ENCODE peak calls at places on chromosomes 12 and 14, in seven cellular contexts. One of them, this sample, is unnamed.

GRCh38 chr14:49999216-49999761 is 106.4 kb downstream of the ARF6 start:
- DNase-seq in K562: no peak
- DNase-seq in H1: no peak
- DNase-seq in IMR-90: peak; percentile 88
- DNase-seq in HepG2: no peak
- DNase-seq in GM12878: no peak
- DNase-seq in HCT116: peak; percentile 71
- DNase-seq in this sample: peak; percentile 76

GRCh38 chr12:76945867-76946266 is 67.0 kb upstream of the CSRP2 start:
- DNase-seq in HepG2: no peak
- DNase-seq in IMR-90: peak; percentile 72
- DNase-seq in GM12878: no peak
- DNase-seq in HCT116: no peak
- DNase-seq in K562: no peak
- DNase-seq in H1: no peak
- DNase-seq in this sample: no peak

GRCh38 chr12:109775172-109775881 is 57.9 kb downstream of the TRPV4 start:
- DNase-seq in IMR-90: peak; percentile 58
- DNase-seq in GM12878: no peak
- DNase-seq in HCT116: no peak
- DNase-seq in H1: peak; percentile 91
- DNase-seq in K562: peak; percentile 86
- DNase-seq in HepG2: peak; percentile 50
- DNase-seq in this sample: peak; percentile 62

GRCh38 chr12:123075092-123075491 is 75.8 kb downstream of the PITPNM2 start:
- DNase-seq in HepG2: no peak
- DNase-seq in K562: no peak
- DNase-seq in HCT116: no peak
- DNase-seq in IMR-90: no peak
- DNase-seq in GM12878: no peak
- DNase-seq in H1: no peak
- DNase-seq in this sample: no peak

GRCh38 chr14:73810478-73811163 is 41.0 kb upstream of the PTGR2 start:
- DNase-seq in IMR-90: no peak
- DNase-seq in GM12878: no peak
- DNase-seq in K562: no peak
- DNase-seq in HepG2: no peak
- DNase-seq in H1: no peak
- DNase-seq in HCT116: no peak
- DNase-seq in this sample: no peak

GRCh38 chr14:34628681-34629135 is 1.2 kb downstream of the SNX6 start:
- DNase-seq in IMR-90: peak; percentile 18
- DNase-seq in K562: peak; percentile 32
- DNase-seq in HCT116: no peak
- DNase-seq in H1: no peak
- DNase-seq in GM12878: no peak
- DNase-seq in HepG2: peak; percentile 48
- DNase-seq in this sample: peak; percentile 38

GRCh38 chr12:118354903-118355302 is 17.8 kb downstream of the TAOK3 start:
- DNase-seq in GM12878: no peak
- DNase-seq in K562: no peak
- DNase-seq in H1: no peak
- DNase-seq in HCT116: no peak
- DNase-seq in HepG2: no peak
- DNase-seq in IMR-90: peak; percentile 40
- DNase-seq in this sample: no peak

GRCh38 chr12:67434653-67435375 is 165.7 kb downstream of the CAND1 start:
- DNase-seq in H1: no peak
- DNase-seq in HepG2: peak; percentile 46
- DNase-seq in IMR-90: peak; percentile 99
- DNase-seq in GM12878: no peak
- DNase-seq in HCT116: no peak
- DNase-seq in K562: no peak
- DNase-seq in this sample: no peak

GRCh38 chr12:46233418-46233817 is 35.4 kb downstream of the SLC38A1 start:
- DNase-seq in K562: no peak
- DNase-seq in IMR-90: no peak
- DNase-seq in HCT116: no peak
- DNase-seq in H1: no peak
- DNase-seq in HepG2: no peak
- DNase-seq in GM12878: no peak
- DNase-seq in this sample: no peak

GRCh38 chr14:99928963-99929362 is 135.8 kb downstream of the EML1 start:
- DNase-seq in GM12878: no peak
- DNase-seq in IMR-90: no peak
- DNase-seq in H1: no peak
- DNase-seq in HepG2: no peak
- DNase-seq in HCT116: no peak
- DNase-seq in K562: no peak
- DNase-seq in this sample: no peak

GRCh38 chr14:38108681-38109080 is 99.0 kb upstream of the SSTR1 start:
- DNase-seq in H1: no peak
- DNase-seq in GM12878: no peak
- DNase-seq in IMR-90: peak; percentile 96
- DNase-seq in K562: no peak
- DNase-seq in HCT116: no peak
- DNase-seq in HepG2: no peak
- DNase-seq in this sample: no peak

GRCh38 chr12:94982456-94982855 is 21.0 kb downstream of the NDUFA12 start:
- DNase-seq in IMR-90: no peak
- DNase-seq in HepG2: no peak
- DNase-seq in GM12878: no peak
- DNase-seq in HCT116: no peak
- DNase-seq in H1: no peak
- DNase-seq in K562: no peak
- DNase-seq in this sample: no peak

GRCh38 chr14:54839681-54840080 is 62.9 kb downstream of the GCH1 start:
- DNase-seq in K562: no peak
- DNase-seq in HepG2: peak; percentile 89
- DNase-seq in IMR-90: no peak
- DNase-seq in HCT116: no peak
- DNase-seq in GM12878: no peak
- DNase-seq in H1: no peak
- DNase-seq in this sample: no peak

GRCh38 chr12:572532-572899 is 90.7 kb downstream of the NINJ2 start:
- DNase-seq in H1: no peak
- DNase-seq in K562: no peak
- DNase-seq in IMR-90: peak; percentile 31
- DNase-seq in GM12878: no peak
- DNase-seq in HepG2: peak; percentile 27
- DNase-seq in HCT116: peak; percentile 21
- DNase-seq in this sample: peak; percentile 10

GRCh38 chr12:124162151-124163110 is 132.5 kb upstream of the RFLNA start:
- DNase-seq in H1: no peak
- DNase-seq in K562: no peak
- DNase-seq in GM12878: no peak
- DNase-seq in HepG2: no peak
- DNase-seq in IMR-90: no peak
- DNase-seq in HCT116: peak; percentile 6
- DNase-seq in this sample: no peak

GRCh38 chr12:67541625-67541991 is 106.9 kb upstream of the DYRK2 start:
- DNase-seq in HCT116: no peak
- DNase-seq in IMR-90: no peak
- DNase-seq in K562: no peak
- DNase-seq in HepG2: no peak
- DNase-seq in H1: no peak
- DNase-seq in GM12878: no peak
- DNase-seq in this sample: no peak

GRCh38 chr12:22037952-22038351 is 8.1 kb upstream of the CMAS start:
- DNase-seq in H1: no peak
- DNase-seq in HepG2: no peak
- DNase-seq in GM12878: no peak
- DNase-seq in HCT116: no peak
- DNase-seq in K562: no peak
- DNase-seq in IMR-90: no peak
- DNase-seq in this sample: no peak

GRCh38 chr14:102605026-102605425 is 12.6 kb downstream of the RCOR1 start:
- DNase-seq in H1: no peak
- DNase-seq in IMR-90: no peak
- DNase-seq in HepG2: no peak
- DNase-seq in HCT116: no peak
- DNase-seq in K562: no peak
- DNase-seq in GM12878: no peak
- DNase-seq in this sample: no peak

GRCh38 chr14:84202486-84202885 is 1327.5 kb upstream of the FLRT2 start:
- DNase-seq in H1: no peak
- DNase-seq in K562: no peak
- DNase-seq in HCT116: no peak
- DNase-seq in IMR-90: no peak
- DNase-seq in HepG2: no peak
- DNase-seq in GM12878: no peak
- DNase-seq in this sample: no peak

GRCh38 chr12:123118397-123118945 is 32.4 kb downstream of the PITPNM2 start:
- DNase-seq in IMR-90: peak; percentile 78
- DNase-seq in K562: no peak
- DNase-seq in HepG2: no peak
- DNase-seq in H1: no peak
- DNase-seq in HCT116: no peak
- DNase-seq in GM12878: no peak
- DNase-seq in this sample: no peak

GRCh38 chr12:109944975-109945374 is 44.9 kb downstream of the TCHP start:
- DNase-seq in GM12878: no peak
- DNase-seq in K562: no peak
- DNase-seq in HCT116: no peak
- DNase-seq in HepG2: peak; percentile 58
- DNase-seq in IMR-90: peak; percentile 82
- DNase-seq in H1: peak; percentile 72
- DNase-seq in this sample: peak; percentile 74

GRCh38 chr14:93527076-93527692 is 96.4 kb downstream of the UNC79 start:
- DNase-seq in HepG2: no peak
- DNase-seq in HCT116: no peak
- DNase-seq in GM12878: no peak
- DNase-seq in IMR-90: no peak
- DNase-seq in K562: no peak
- DNase-seq in H1: no peak
- DNase-seq in this sample: no peak

GRCh38 chr12:101719566-101719965 is 19.7 kb downstream of the SYCP3 start:
- DNase-seq in GM12878: no peak
- DNase-seq in IMR-90: peak; percentile 78
- DNase-seq in HepG2: no peak
- DNase-seq in H1: no peak
- DNase-seq in K562: no peak
- DNase-seq in HCT116: no peak
- DNase-seq in this sample: no peak

GRCh38 chr14:65211341-65211987 is 109.1 kb upstream of the MAX start:
- DNase-seq in H1: no peak
- DNase-seq in HepG2: peak; percentile 37
- DNase-seq in IMR-90: peak; percentile 85
- DNase-seq in HCT116: no peak
- DNase-seq in GM12878: no peak
- DNase-seq in K562: no peak
- DNase-seq in this sample: peak; percentile 66

GRCh38 chr14:22482782-22483553 is 106.1 kb downstream of the DAD1 start:
- DNase-seq in HepG2: no peak
- DNase-seq in H1: no peak
- DNase-seq in IMR-90: no peak
- DNase-seq in GM12878: no peak
- DNase-seq in K562: no peak
- DNase-seq in HCT116: no peak
- DNase-seq in this sample: no peak
- H2AFZ ChIP-seq in HepG2: no peak overlapping the region
- H2AFZ ChIP-seq in H1: no peak overlapping the region
- H2AFZ ChIP-seq in IMR-90: no peak overlapping the region
- H2AFZ ChIP-seq in GM12878: no peak overlapping the region
- H2AFZ ChIP-seq in K562: no peak overlapping the region
- H2AFZ ChIP-seq in HCT116: no peak overlapping the region
- H2AFZ ChIP-seq in this sample: no peak overlapping the region

DNA sequence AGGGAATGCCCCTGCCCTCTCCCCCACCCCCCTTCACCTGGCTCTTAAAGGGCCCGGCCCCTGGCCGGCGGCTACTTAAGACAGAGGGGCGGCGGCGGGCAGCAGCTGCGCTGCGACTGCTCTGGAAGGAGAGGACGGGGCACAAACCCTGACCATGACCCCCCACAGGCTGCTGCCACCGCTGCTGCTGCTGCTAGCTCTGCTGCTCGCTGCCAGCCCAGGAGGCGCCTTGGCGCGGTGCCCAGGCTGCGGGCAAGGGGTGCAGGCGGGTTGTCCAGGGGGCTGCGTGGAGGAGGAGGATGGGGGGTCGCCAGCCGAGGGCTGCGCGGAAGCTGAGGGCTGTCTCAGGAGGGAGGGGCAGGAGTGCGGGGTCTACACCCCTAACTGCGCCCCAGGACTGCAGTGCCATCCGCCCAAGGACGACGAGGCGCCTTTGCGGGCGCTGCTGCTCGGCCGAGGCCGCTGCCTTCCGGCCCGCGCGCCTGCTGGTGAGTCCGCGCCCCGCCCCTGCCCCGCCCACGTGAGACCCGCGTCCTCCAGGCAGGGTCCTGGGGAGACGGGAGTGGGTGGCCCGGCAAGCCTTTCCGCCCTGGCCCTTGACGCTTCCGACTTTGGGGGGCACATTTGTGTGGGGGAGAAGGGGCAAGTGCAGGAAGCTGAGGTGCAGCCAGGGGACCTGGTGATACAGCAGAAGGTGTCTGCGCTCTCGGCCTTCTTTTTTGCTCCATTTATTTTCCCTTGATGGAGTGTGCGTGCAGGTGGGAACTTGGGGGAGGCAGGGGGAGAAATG is at the start of gene IGFBP6:
- DNase-seq in H1: peak; percentile 80
- DNase-seq in HCT116: no peak
- DNase-seq in HepG2: no peak
- DNase-seq in GM12878: no peak
- DNase-seq in K562: peak; percentile 81
- DNase-seq in IMR-90: peak; percentile 34
- DNase-seq in this sample: peak; percentile 45
- TF ChIP-seq POLR2A in H1: no peak
- TF ChIP-seq POLR2A in HCT116: no peak
- TF ChIP-seq POLR2A in HepG2: no peak
- TF ChIP-seq POLR2A in GM12878: peak; percentile 58
- TF ChIP-seq POLR2A in K562: no peak
- TF ChIP-seq POLR2A in IMR-90: no peak
- TF ChIP-seq POLR2A in this sample: peak; percentile 75

GRCh38 chr12:66365718-66366485 is 63.6 kb downstream of the HELB start:
- DNase-seq in HepG2: no peak
- DNase-seq in GM12878: no peak
- DNase-seq in H1: no peak
- DNase-seq in K562: no peak
- DNase-seq in IMR-90: peak; percentile 25
- DNase-seq in HCT116: no peak
- DNase-seq in this sample: no peak

GRCh38 chr12:66371982-66372381 is 69.7 kb downstream of the HELB start:
- DNase-seq in K562: no peak
- DNase-seq in HepG2: no peak
- DNase-seq in IMR-90: no peak
- DNase-seq in H1: no peak
- DNase-seq in GM12878: no peak
- DNase-seq in HCT116: no peak
- DNase-seq in this sample: no peak

GRCh38 chr12:66361703-66362102 is 59.4 kb downstream of the HELB start:
- DNase-seq in IMR-90: no peak
- DNase-seq in HepG2: no peak
- DNase-seq in K562: no peak
- DNase-seq in HCT116: no peak
- DNase-seq in H1: no peak
- DNase-seq in GM12878: no peak
- DNase-seq in this sample: no peak

GRCh38 chr12:66367015-66367667 is 64.8 kb downstream of the HELB start:
- DNase-seq in GM12878: no peak
- DNase-seq in H1: no peak
- DNase-seq in IMR-90: no peak
- DNase-seq in HCT116: no peak
- DNase-seq in HepG2: no peak
- DNase-seq in K562: no peak
- DNase-seq in this sample: no peak
- H2AFZ ChIP-seq in GM12878: no peak overlapping the region
- H2AFZ ChIP-seq in H1: no peak overlapping the region
- H2AFZ ChIP-seq in IMR-90: no peak overlapping the region
- H2AFZ ChIP-seq in HCT116: no peak overlapping the region
- H2AFZ ChIP-seq in HepG2: no peak overlapping the region
- H2AFZ ChIP-seq in K562: no peak overlapping the region
- H2AFZ ChIP-seq in this sample: no peak overlapping the region

GRCh38 chr12:6376079-6376941 is 947 bp upstream of the SCNN1A start:
- DNase-seq in H1: peak; percentile 74
- DNase-seq in GM12878: no peak
- DNase-seq in HepG2: peak; percentile 64
- DNase-seq in IMR-90: peak; percentile 64
- DNase-seq in K562: peak; percentile 39
- DNase-seq in HCT116: no peak
- DNase-seq in this sample: peak; percentile 30
- TF ChIP-seq POLR2A in H1: no peak
- TF ChIP-seq POLR2A in GM12878: no peak
- TF ChIP-seq POLR2A in HepG2: peak; percentile 53
- TF ChIP-seq POLR2A in IMR-90: no peak
- TF ChIP-seq POLR2A in K562: no peak
- TF ChIP-seq POLR2A in HCT116: peak; percentile 36
- TF ChIP-seq POLR2A in this sample: no peak

This sample was measured in endothelial cell of umbilical vein.